ENCODE peak calls at places on chromosomes 12 and 14, in nine cellular contexts. Q is lower lobe of right lung; M is upper lobe of right lung; Y is MM.1S; U is HFFc6; T is AG09309; D is endothelial cell; H is IMR-90; P is CD8-positive, alpha-beta T cell. J is an unnamed sample.

GRCh38 chr14:75042040-75042439 is 9.2 kb downstream of the MLH3 start:
- DNase-seq in M (no peak), D (no peak), H (no peak), Q (no peak), P (no peak), U (no peak), T (no peak), Y (no peak), J (no peak)

GRCh38 chr12:26936559-26937442 is 980 bp downstream of the INTS13 start:
- DNase-seq in D (no peak), Q (no peak), T (no peak), P (no peak), M (no peak), Y (peak), U (no peak), H (no peak), J (no peak)

GRCh38 chr14:58026219-58026618 is 125.8 kb downstream of the ARMH4 start:
- DNase-seq in T (no peak), Y (no peak), H (no peak), M (no peak), D (no peak), P (no peak), Q (no peak), U (no peak), J (no peak)

GRCh38 chr12:59100585-59100984 is 180.3 kb upstream of the LRIG3 start:
- DNase-seq in Y (no peak), P (no peak), H (no peak), Q (no peak), D (no peak), U (no peak), T (no peak), M (no peak), J (no peak)

GRCh38 chr12:76571256-76571655 is 11.7 kb upstream of the OSBPL8 start:
- DNase-seq in U (no peak), Y (no peak), H (peak), T (no peak), P (no peak), M (no peak), D (no peak), Q (no peak), J (no peak)

GRCh38 chr12:73726881-73727280 is 810.8 kb upstream of the ATXN7L3B start:
- DNase-seq in M (no peak), H (no peak), P (no peak), T (no peak), D (no peak), Q (no peak), U (no peak), Y (no peak), J (no peak)

GRCh38 chr12:6541371-6542165 is 7.3 kb downstream of the GAPDH start:
- DNase-seq in H (no peak), M (no peak), P (no peak), Q (no peak), T (no peak), U (no peak), D (no peak), Y (no peak), J (no peak)

GRCh38 chr14:30620178-30620577 is 1.9 kb upstream of the SCFD1 start:
- DNase-seq in U (peak), P (no peak), D (no peak), M (no peak), T (no peak), Y (peak), Q (no peak), H (peak), J (no peak)

GRCh38 chr12:127399451-127399850 is 867.5 kb upstream of the TMEM132C start:
- DNase-seq in D (no peak), T (no peak), M (no peak), Y (no peak), U (no peak), Q (no peak), H (no peak), P (no peak), J (no peak)

GRCh38 chr12:130334937-130335336 is 2.8 kb upstream of the PIWIL1 start:
- DNase-seq in U (no peak), D (no peak), P (no peak), H (no peak), T (no peak), M (no peak), Y (no peak), Q (no peak), J (no peak)

DNA sequence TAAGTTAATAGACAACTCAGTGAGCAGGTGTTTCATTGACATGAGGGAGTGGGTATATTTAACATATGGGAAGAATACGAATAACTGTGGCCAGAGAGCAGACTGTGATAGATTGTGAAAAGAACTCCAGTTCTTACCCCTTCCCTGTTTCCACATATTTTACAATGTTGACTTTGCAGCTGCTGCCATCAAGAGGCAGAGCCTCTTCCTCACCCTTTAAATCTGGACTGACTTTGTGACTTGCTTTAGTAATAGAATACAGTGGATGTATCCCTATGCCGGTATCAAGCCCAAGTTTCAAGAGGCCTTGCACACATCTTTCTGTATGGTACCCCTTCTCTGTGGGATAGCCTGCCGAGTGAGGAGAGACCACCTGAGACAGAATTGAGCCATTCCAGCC is 356.7 kb downstream of the ETNK1 start:
- DNase-seq in T (peak), D (no peak), H (peak), M (no peak), Y (no peak), Q (no peak), P (no peak), U (peak), J (no peak)
- TF ChIP-seq CTCF in T (peak), D (no peak), H (peak), M (no peak), Y (no peak), Q (no peak), P (no peak), U (peak), J (peak)

GRCh38 chr14:104044016-104044415 is 41.5 kb upstream of the ASPG start:
- DNase-seq in U (no peak), T (no peak), Q (no peak), M (no peak), P (no peak), Y (no peak), D (no peak), H (no peak), J (no peak)

GRCh38 chr14:104037074-104037473 is 48.4 kb upstream of the ASPG start:
- DNase-seq in D (no peak), H (no peak), Y (no peak), T (no peak), Q (no peak), U (no peak), M (no peak), P (no peak), J (no peak)

GRCh38 chr14:104039214-104039613 is 46.3 kb upstream of the ASPG start:
- DNase-seq in T (no peak), D (no peak), U (no peak), Y (no peak), H (no peak), Q (no peak), M (no peak), P (no peak), J (no peak)

GRCh38 chr14:104037903-104038302 is 47.6 kb upstream of the ASPG start:
- DNase-seq in D (no peak), H (no peak), P (no peak), M (no peak), Q (no peak), T (no peak), U (no peak), Y (no peak), J (no peak)

GRCh38 chr14:104040539-104040938 is 45.0 kb upstream of the ASPG start:
- DNase-seq in Q (no peak), D (no peak), Y (no peak), H (no peak), P (no peak), T (no peak), U (no peak), M (no peak), J (no peak)
- TF ChIP-seq CTCF in Q (no peak), D (no peak), Y (no peak), H (no peak), P (no peak), T (no peak), U (no peak), M (no peak), J (no peak)

GRCh38 chr14:35398095-35398584 is 6.4 kb downstream of the NFKBIA start:
- DNase-seq in U (no peak), P (no peak), Y (no peak), Q (no peak), M (no peak), D (no peak), T (no peak), H (no peak), J (no peak)
- TF ChIP-seq CTCF in U (no peak), P (no peak), Y (no peak), Q (no peak), M (no peak), D (no peak), T (no peak), H (no peak), J (no peak)

DNA sequence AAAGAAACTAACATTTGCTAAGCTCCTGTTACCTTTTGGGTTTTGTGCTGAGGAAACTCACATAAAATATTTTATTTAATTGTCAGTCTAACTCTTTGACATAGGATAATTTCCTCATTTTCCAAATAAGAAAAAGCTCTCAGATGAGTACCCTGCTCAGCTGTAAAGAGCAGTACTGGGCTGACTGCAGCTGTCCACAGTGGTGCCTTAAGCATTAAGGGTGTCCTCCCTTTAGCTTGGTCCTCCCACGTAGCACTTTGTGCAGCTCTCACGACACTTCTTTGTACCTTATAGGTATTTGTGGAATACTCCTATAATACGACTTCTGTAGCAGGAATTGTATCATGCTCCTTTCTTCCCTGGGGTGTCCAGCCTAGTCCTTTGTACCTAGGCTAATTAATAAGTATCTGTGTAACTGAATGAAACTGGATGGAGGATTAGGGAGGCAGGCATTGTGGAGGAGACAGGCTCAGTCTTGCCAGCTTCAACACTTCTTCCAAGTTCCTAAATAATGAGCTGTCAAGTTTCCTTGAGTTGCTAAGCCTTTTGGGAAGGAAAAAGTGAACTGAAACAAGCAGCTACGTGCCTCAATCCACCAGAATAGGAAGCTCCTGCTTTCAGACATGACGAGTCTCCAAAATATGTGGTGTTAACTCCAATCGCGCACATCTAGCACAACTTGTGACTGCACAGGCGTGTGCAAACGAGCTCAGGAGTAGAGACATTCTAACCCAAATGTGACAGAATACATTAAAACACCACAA is 123.0 kb downstream of the SLC38A4 start:
- DNase-seq in D (no peak), H (peak), T (peak), P (no peak), U (no peak), M (no peak), Y (no peak), Q (no peak), J (no peak)
- TF ChIP-seq CTCF in D (no peak), H (no peak), T (no peak), P (no peak), U (no peak), M (no peak), Y (no peak), Q (no peak), J (no peak)

DNA sequence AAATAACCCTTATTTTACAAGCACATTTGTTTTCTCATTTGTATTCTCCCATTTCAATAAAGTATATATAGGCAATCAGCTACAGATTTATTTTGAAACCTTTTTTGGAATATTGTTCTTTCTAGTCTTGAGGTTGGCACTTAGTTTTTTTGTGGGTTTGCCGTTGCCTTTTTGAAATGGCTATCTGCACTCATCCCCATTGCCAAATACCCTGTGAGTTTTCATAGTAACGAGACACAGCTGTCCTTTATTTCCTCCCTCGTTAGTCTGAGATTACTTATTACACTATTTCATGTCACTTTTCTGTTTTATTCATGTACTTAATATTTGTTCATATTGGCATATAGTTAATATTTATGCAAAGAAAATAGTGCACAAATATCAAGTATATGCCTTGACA is 1104.0 kb downstream of the SLC6A15 start:
- DNase-seq in H (no peak), T (no peak), Q (no peak), D (no peak), Y (no peak), M (no peak), P (no peak), U (no peak), J (no peak)
- TF ChIP-seq CTCF in H (no peak), T (no peak), Q (no peak), D (no peak), Y (no peak), M (no peak), P (no peak), U (no peak), J (no peak)

GRCh38 chr12:126051611-126052107 is 986.4 kb downstream of the AACS start:
- DNase-seq in D (no peak), P (no peak), H (no peak), T (peak), M (no peak), Q (no peak), Y (no peak), U (peak), J (no peak)
- TF ChIP-seq CTCF in D (no peak), P (no peak), H (no peak), T (no peak), M (no peak), Q (no peak), Y (no peak), U (no peak), J (no peak)

GRCh38 chr12:71069317-71069716 is 88.5 kb downstream of the TSPAN8 start:
- DNase-seq in M (no peak), U (no peak), P (no peak), D (no peak), Y (no peak), H (no peak), Q (no peak), T (no peak), J (no peak)
- TF ChIP-seq CTCF in M (no peak), U (no peak), P (no peak), D (no peak), Y (no peak), H (no peak), Q (no peak), T (no peak), J (no peak)

DNA sequence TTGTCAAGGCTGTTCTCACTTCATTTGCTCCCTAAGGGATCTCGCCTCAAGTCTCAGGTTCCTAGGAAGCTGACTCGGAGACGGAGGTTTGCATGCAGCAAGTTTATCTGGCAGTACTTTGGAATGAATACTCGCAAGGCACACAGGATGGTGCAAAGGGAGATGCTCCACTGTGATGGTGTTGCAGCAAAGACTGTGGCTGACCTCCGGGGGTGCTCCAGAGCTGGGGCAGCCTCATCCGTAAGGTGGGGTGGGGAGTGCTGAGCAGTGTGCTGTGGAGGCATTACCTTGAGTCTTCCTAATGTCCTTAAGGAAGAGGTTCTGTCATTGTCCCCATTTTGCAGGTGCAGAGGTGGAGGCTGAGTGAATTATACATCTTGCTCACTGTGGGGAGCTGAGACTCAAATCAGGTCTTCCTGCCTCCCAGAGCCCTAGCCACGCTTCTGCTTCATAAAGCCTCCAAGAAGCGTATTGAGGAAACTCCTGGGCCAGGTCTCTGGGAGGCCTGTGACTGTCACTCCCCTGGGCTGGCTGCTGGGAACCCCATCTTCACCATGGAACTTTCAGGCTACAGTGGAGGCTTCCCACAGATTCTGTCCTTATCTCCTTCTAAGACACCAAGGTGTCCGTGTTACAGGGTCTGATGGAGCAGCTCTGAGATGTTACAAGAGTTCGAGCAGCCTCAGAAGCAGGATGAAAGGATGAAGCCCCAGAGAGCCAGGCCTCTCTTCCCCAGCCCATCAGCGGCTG is 39.5 kb downstream of the GALNT16 start:
- DNase-seq in Y (no peak), H (no peak), M (peak), P (no peak), D (peak), U (no peak), Q (no peak), T (no peak), J (no peak)
- TF ChIP-seq CTCF in Y (no peak), H (peak), M (no peak), P (no peak), D (no peak), U (no peak), Q (no peak), T (peak), J (peak)

J was measured in AG04450.